ENCODE peak calls at places on chromosomes 7 and 10, in five cellular contexts. X, D, B, P and M are unnamed samples.

GRCh38 chr10:84008878-84009277 is 130.4 kb upstream of the GHITM start:
- DNase-seq in X (no peak), D (peak; percentile 27), B (peak; percentile 20), P (peak; percentile 1), M (no peak)

GRCh38 chr10:3091346-3091787 is 24.0 kb downstream of the PFKP start:
- DNase-seq in X (no peak), D (no peak), B (peak; percentile 42), P (peak; percentile 94), M (no peak)

GRCh38 chr10:59176241-59177030 is at the start of gene PHYHIPL:
- DNase-seq in X (no peak), D (no peak), B (peak; percentile 4), P (no peak), M (no peak)

GRCh38 chr10:34102917-34103506 is 712.1 kb downstream of the PARD3 start:
- DNase-seq in X (no peak), D (no peak), B (no peak), P (peak; percentile 92), M (no peak)

GRCh38 chr7:5591547-5591899 is 167.9 kb upstream of the TNRC18 start:
- DNase-seq in X (no peak), D (no peak), B (no peak), P (no peak), M (no peak)

GRCh38 chr7:7704867-7705266 is 13.5 kb downstream of the RPA3 start:
- DNase-seq in X (no peak), D (no peak), B (peak; percentile 49), P (no peak), M (no peak)

GRCh38 chr7:150742286-150742968 is 5.2 kb downstream of the GIMAP5 start:
- DNase-seq in X (no peak), D (no peak), B (no peak), P (no peak), M (no peak)

GRCh38 chr10:7525314-7526016 is 114.6 kb upstream of the SFMBT2 start:
- DNase-seq in X (peak; percentile 44), D (no peak), B (peak; percentile 66), P (peak; percentile 73), M (peak; percentile 49)

GRCh38 chr7:55545496-55545895 is 26.8 kb downstream of the VOPP1 start:
- DNase-seq in X (no peak), D (no peak), B (peak; percentile 44), P (peak; percentile 70), M (no peak)

GRCh38 chr10:5813341-5814109 is at the start of gene GDI2:
- DNase-seq in X (peak; percentile 95), D (peak; percentile 79), B (peak; percentile 98), P (peak; percentile 93), M (peak; percentile 96)

GRCh38 chr10:119301397-119301796 is 94.0 kb downstream of the GRK5 start:
- DNase-seq in X (peak; percentile 57), D (no peak), B (no peak), P (no peak), M (peak; percentile 31)

GRCh38 chr10:11547111-11547625 is 64.3 kb downstream of the USP6NL start:
- DNase-seq in X (no peak), D (no peak), B (peak; percentile 12), P (no peak), M (no peak)

GRCh38 chr7:38506004-38506403 is 125.2 kb downstream of the AMPH start:
- DNase-seq in X (no peak), D (no peak), B (no peak), P (peak; percentile 52), M (no peak)